ENCODE peak calls at places on chromosome 3, in four cellular contexts. R is NCI-H1092 treated with DMSO at 0.1 percent for 48 hours, G is SIG-M5, I is left ventricle myocardium inferior. U is an unnamed sample.

GRCh38 chr3:72821170-72821781 is 27.0 kb downstream of the SHQ1 start:
- DNase-seq in R (no peak), G (no peak), I (no peak), U (peak)

GRCh38 chr3:79255696-79256095 is 512.1 kb downstream of the ROBO1 start:
- DNase-seq in R (no peak), G (no peak), I (no peak), U (no peak)

GRCh38 chr3:37546876-37547275 is 314.8 kb upstream of the CTDSPL start:
- DNase-seq in R (no peak), G (no peak), I (no peak), U (no peak)

GRCh38 chr3:107795514-107796094 is 272.8 kb downstream of the BBX start:
- DNase-seq in R (no peak), G (no peak), I (no peak), U (no peak)

GRCh38 chr3:165839296-165840076 is 2.3 kb upstream of the BCHE start:
- DNase-seq in R (no peak), G (no peak), I (no peak), U (no peak)

GRCh38 chr3:189267981-189268613 is 96.3 kb downstream of the TPRG1 start:
- DNase-seq in R (no peak), G (no peak), I (no peak), U (no peak)

GRCh38 chr3:877001-877400 is 215.8 kb upstream of the CNTN6 start:
- DNase-seq in R (no peak), G (no peak), I (no peak), U (no peak)

GRCh38 chr3:128523591-128523990 is 30.6 kb upstream of the GATA2 start:
- DNase-seq in R (no peak), G (no peak), I (no peak), U (peak)

GRCh38 chr3:195767792-195768191 is 43.9 kb downstream of the MUC4 start:
- DNase-seq in R (no peak), G (no peak), I (no peak), U (no peak)

GRCh38 chr3:196726788-196727675 is 12.6 kb upstream of the PAK2 start:
- DNase-seq in R (no peak), G (no peak), I (no peak), U (no peak)

GRCh38 chr3:32334675-32335074 is 57.0 kb upstream of the CMTM7 start:
- DNase-seq in R (peak), G (no peak), I (no peak), U (no peak)

GRCh38 chr3:170154084-170154483 is 27.4 kb downstream of the PHC3 start:
- DNase-seq in R (no peak), G (no peak), I (no peak), U (no peak)

GRCh38 chr3:189238071-189238470 is 66.3 kb downstream of the TPRG1 start:
- DNase-seq in R (no peak), G (no peak), I (no peak), U (no peak)

GRCh38 chr3:185070491-185071335 is 82.1 kb downstream of the C3orf70 start:
- DNase-seq in R (no peak), G (no peak), I (no peak), U (no peak)

GRCh38 chr3:154538566-154539360 is 108.8 kb upstream of the GPR149 start:
- DNase-seq in R (no peak), G (no peak), I (no peak), U (no peak)

GRCh38 chr3:71225951-71226564 is 357.5 kb downstream of the FOXP1 start:
- DNase-seq in R (no peak), G (no peak), I (no peak), U (no peak)

GRCh38 chr3:128415110-128415772 is 51.4 kb downstream of the DNAJB8 start:
- DNase-seq in R (no peak), G (no peak), I (no peak), U (peak)

GRCh38 chr3:190038050-190038631 is 82.6 kb downstream of the P3H2 start:
- DNase-seq in R (no peak), G (no peak), I (peak), U (no peak)

GRCh38 chr3:46546896-46547440 is 19.1 kb downstream of the LRRC2 start:
- DNase-seq in R (no peak), G (no peak), I (no peak), U (no peak)

GRCh38 chr3:33773627-33774026 is 24.8 kb upstream of the PDCD6IP start:
- DNase-seq in R (no peak), G (no peak), I (no peak), U (no peak)

GRCh38 chr3:47225310-47225906 is 57.2 kb downstream of the KIF9 start:
- DNase-seq in R (no peak), G (no peak), I (no peak), U (peak)

GRCh38 chr3:16768956-16769355 is 115.8 kb upstream of the PLCL2 start:
- DNase-seq in R (no peak), G (no peak), I (no peak), U (no peak)

GRCh38 chr3:178982138-178982537 is 89.5 kb downstream of the ZMAT3 start:
- DNase-seq in R (no peak), G (no peak), I (no peak), U (no peak)

GRCh38 chr3:9246196-9246595 is 3.2 kb downstream of the SRGAP3 start:
- DNase-seq in R (no peak), G (no peak), I (no peak), U (no peak)

GRCh38 chr3:152047465-152047864 is 174.0 kb downstream of the SUCNR1 start:
- DNase-seq in R (no peak), G (no peak), I (no peak), U (no peak)

GRCh38 chr3:114350271-114350670 is 56.4 kb downstream of the TIGIT start:
- DNase-seq in R (no peak), G (no peak), I (no peak), U (no peak)

GRCh38 chr3:155079795-155080546 is at the start of gene MME:
- DNase-seq in R (no peak), G (no peak), I (peak), U (no peak)

GRCh38 chr3:98779936-98780335 is 16.8 kb downstream of the ST3GAL6 start:
- DNase-seq in R (no peak), G (no peak), I (no peak), U (no peak)

U was measured in GF-D8.